ENCODE peak calls at places on chromosomes 7 and 10, in four cellular contexts. T is PC-9, P is non-pigmented ciliary epithelial cell, J is right lobe of liver. S is an unnamed sample.
A peak's percentile ranks its signal among the peaks of the same experiment; 100 is the strongest.

GRCh38 chr10:116910924-116911323 is 61.6 kb downstream of the ENO4 start:
- DNase-seq in T (no peak), P (no peak), J (no peak), S (no peak)

GRCh38 chr10:7471720-7472367 is 61.0 kb upstream of the SFMBT2 start:
- DNase-seq in J (no peak), P (no peak), T (no peak), S (peak; percentile 99)

GRCh38 chr10:3538850-3539531 is 246.0 kb downstream of the KLF6 start:
- DNase-seq in J (no peak), P (peak; percentile 95), T (peak; percentile 43), S (no peak)

GRCh38 chr10:55641601-55642000 is 719.5 kb downstream of the ZWINT start:
- DNase-seq in P (no peak), T (no peak), J (no peak), S (no peak)

GRCh38 chr10:71963756-71964668 is at the start of gene CHST3:
- DNase-seq in P (no peak), J (peak; percentile 69), T (no peak), S (no peak)

GRCh38 chr10:118342638-118343020 is 505 bp upstream of the FAM204A start:
- DNase-seq in T (no peak), J (no peak), P (no peak), S (no peak)

GRCh38 chr10:132722391-132722790 is 63.6 kb downstream of the NKX6-2 start:
- DNase-seq in P (no peak), T (no peak), J (no peak), S (no peak)

GRCh38 chr7:36651404-36651803 is 72.9 kb downstream of the AOAH start:
- DNase-seq in P (peak; percentile 62), T (no peak), J (no peak), S (no peak)

GRCh38 chr10:102302611-102303010 is 57.3 kb downstream of the GBF1 start:
- DNase-seq in T (no peak), P (no peak), J (no peak), S (no peak)

GRCh38 chr7:51022821-51023220 is 240.1 kb upstream of the GRB10 start:
- DNase-seq in T (no peak), J (no peak), P (no peak), S (no peak)

GRCh38 chr10:122018951-122019413 is 30.0 kb downstream of the TACC2 start:
- DNase-seq in T (peak; percentile 68), J (peak; percentile 56), P (no peak), S (no peak)

GRCh38 chr10:49070701-49071100 is 44.6 kb downstream of the VSTM4 start:
- DNase-seq in T (no peak), J (no peak), P (no peak), S (no peak)

GRCh38 chr10:21057989-21058388 is 160.9 kb upstream of the NEBL start:
- DNase-seq in P (no peak), T (no peak), J (no peak), S (no peak)

GRCh38 chr10:70835895-70836294 is 20.1 kb downstream of the SGPL1 start:
- DNase-seq in P (no peak), J (no peak), T (peak; percentile 44), S (no peak)

GRCh38 chr10:4736183-4736582 is 89.8 kb upstream of the AKR1E2 start:
- DNase-seq in T (no peak), J (no peak), P (no peak), S (no peak)

GRCh38 chr7:153523320-153524015 is 528.7 kb upstream of the DPP6 start:
- DNase-seq in P (no peak), T (no peak), J (no peak), S (no peak)

GRCh38 chr7:10931161-10931560 is 42.5 kb upstream of the PHF14 start:
- DNase-seq in P (no peak), J (no peak), T (no peak), S (no peak)

GRCh38 chr10:50511512-50512213 is 112.1 kb downstream of the SGMS1 start:
- DNase-seq in T (peak; percentile 98), J (no peak), P (peak; percentile 13), S (no peak)

GRCh38 chr7:46583606-46584005 is 662.5 kb upstream of the IGFBP3 start:
- DNase-seq in P (no peak), T (peak; percentile 55), J (no peak), S (no peak)

GRCh38 chr10:71008150-71008549 is 119.8 kb upstream of the PCBD1 start:
- DNase-seq in J (no peak), P (no peak), T (no peak), S (no peak)

GRCh38 chr10:120938822-120939221 is 87.7 kb downstream of the WDR11 start:
- DNase-seq in P (no peak), T (no peak), J (no peak), S (no peak)

GRCh38 chr10:26378763-26379361 is 59.3 kb upstream of the APBB1IP start:
- DNase-seq in P (no peak), T (no peak), J (no peak), S (no peak)

GRCh38 chr7:39404910-39405309 is 161.3 kb upstream of the YAE1 start:
- DNase-seq in T (no peak), P (no peak), J (no peak), S (no peak)

GRCh38 chr10:969473-970150 is 18.6 kb upstream of the GTPBP4 start:
- DNase-seq in P (no peak), J (no peak), T (no peak), S (no peak)

GRCh38 chr10:75538144-75538543 is 106.7 kb downstream of the LRMDA start:
- DNase-seq in P (no peak), J (no peak), T (no peak), S (no peak)

GRCh38 chr10:48792687-48793096 is 108.0 kb downstream of the WDFY4 start:
- DNase-seq in P (peak; percentile 13), T (no peak), J (no peak), S (no peak)

GRCh38 chr7:29639386-29639785 is 75.8 kb downstream of the PRR15 start:
- DNase-seq in T (no peak), J (no peak), P (no peak), S (no peak)

GRCh38 chr10:25786181-25786580 is 147.8 kb upstream of the MYO3A start:
- DNase-seq in P (no peak), T (no peak), J (no peak), S (no peak)